ENCODE peak calls at places on chromosomes 1 and 21, in ten cellular contexts. R is Panc1; L is NCI-H345; J is mesothelial cell of epicardium; K is iPS-NIHi11; A is sciatic nerve; E is T-helper 17 cell; N is NCI-H1092; F is smooth muscle cell of the brain vasculature; D is CD4-positive, alpha-beta T cell. W is an unnamed sample.

GRCh38 chr1:210477328-210477924 is 148.7 kb downstream of the HHAT start:
- DNase-seq in R (no peak), L (no peak), J (no peak), K (no peak), A (no peak), E (no peak), N (no peak), F (peak), D (no peak), W (no peak)

GRCh38 chr1:7315946-7316345 is 455.1 kb upstream of the VAMP3 start:
- DNase-seq in R (no peak), L (no peak), J (no peak), K (no peak), A (no peak), E (no peak), N (no peak), F (no peak), D (no peak), W (no peak)

GRCh38 chr1:236888126-236888525 is 93.0 kb downstream of the MTR start:
- DNase-seq in R (no peak), L (no peak), J (no peak), K (no peak), A (no peak), E (no peak), N (no peak), F (no peak), D (no peak), W (no peak)

GRCh38 chr1:186682721-186683120 is 2.5 kb upstream of the PTGS2 start:
- DNase-seq in R (no peak), L (no peak), J (no peak), K (no peak), A (no peak), E (no peak), N (no peak), F (no peak), D (no peak), W (no peak)

GRCh38 chr21:37675202-37675801 is 241.0 kb downstream of the KCNJ6 start:
- DNase-seq in R (no peak), L (peak), J (peak), K (peak), A (peak), E (peak), N (peak), F (peak), D (peak), W (no peak)

GRCh38 chr1:183733610-183734219 is 71.2 kb upstream of the RGL1 start:
- DNase-seq in R (no peak), L (no peak), J (no peak), K (no peak), A (no peak), E (no peak), N (no peak), F (no peak), D (no peak), W (no peak)

GRCh38 chr1:67372136-67372535 is 58.1 kb downstream of the SERBP1 start:
- DNase-seq in R (no peak), L (no peak), J (no peak), K (no peak), A (no peak), E (no peak), N (no peak), F (no peak), D (no peak), W (no peak)

GRCh38 chr1:78577257-78578100 is 42.8 kb upstream of the IFI44L start:
- DNase-seq in R (no peak), L (no peak), J (no peak), K (no peak), A (no peak), E (no peak), N (no peak), F (no peak), D (no peak), W (no peak)

GRCh38 chr21:45473496-45474322 is 68.5 kb downstream of the SLC19A1 start:
- DNase-seq in R (no peak), L (no peak), J (no peak), K (no peak), A (no peak), E (no peak), N (no peak), F (no peak), D (no peak), W (peak)

GRCh38 chr1:77424236-77424635 is 142.4 kb downstream of the AK5 start:
- DNase-seq in R (no peak), L (no peak), J (no peak), K (no peak), A (no peak), E (no peak), N (no peak), F (no peak), D (no peak), W (no peak)

GRCh38 chr1:57770772-57771171 is 346.9 kb upstream of the DAB1 start:
- DNase-seq in R (no peak), L (no peak), J (no peak), K (peak), A (no peak), E (no peak), N (no peak), F (no peak), D (no peak), W (no peak)

GRCh38 chr1:86447198-86447790 is 21.4 kb upstream of the CLCA1 start:
- DNase-seq in R (no peak), L (no peak), J (no peak), K (no peak), A (no peak), E (no peak), N (no peak), F (no peak), D (no peak), W (no peak)

GRCh38 chr1:11940260-11940921 is 5.9 kb downstream of the PLOD1 start:
- DNase-seq in R (no peak), L (no peak), J (no peak), K (no peak), A (no peak), E (no peak), N (peak), F (no peak), D (no peak), W (no peak)

GRCh38 chr1:78101514-78101913 is 55.7 kb downstream of the GIPC2 start:
- DNase-seq in R (no peak), L (no peak), J (no peak), K (peak), A (no peak), E (no peak), N (no peak), F (no peak), D (no peak), W (no peak)

GRCh38 chr1:59290173-59290954 is 6.5 kb upstream of the FGGY start:
- DNase-seq in R (peak), L (peak), J (no peak), K (peak), A (no peak), E (no peak), N (no peak), F (no peak), D (no peak), W (no peak)

GRCh38 chr21:18248171-18248570 is 3.5 kb downstream of the CHODL start:
- DNase-seq in R (no peak), L (no peak), J (no peak), K (no peak), A (no peak), E (no peak), N (no peak), F (no peak), D (no peak), W (no peak)

GRCh38 chr21:33308586-33309490 is 15.9 kb upstream of the IFNAR1 start:
- DNase-seq in R (no peak), L (peak), J (no peak), K (no peak), A (no peak), E (no peak), N (peak), F (no peak), D (peak), W (no peak)

GRCh38 chr1:17024721-17025120 is 13.0 kb upstream of the ATP13A2 start:
- DNase-seq in R (no peak), L (no peak), J (no peak), K (no peak), A (no peak), E (no peak), N (no peak), F (no peak), D (no peak), W (no peak)

W was measured in left lung.